ENCODE peak calls at places on chromosomes 11 and 22, in five cellular contexts. One of them, this sample, is unnamed.

GRCh38 chr11:28040384-28040783 is 67.6 kb downstream of the KIF18A start:
- DNase-seq in hypothalamus: no peak
- DNase-seq in neural crest cell: no peak
- DNase-seq in Calu3: no peak
- DNase-seq in A549: no peak
- DNase-seq in this sample: no peak

GRCh38 chr11:125494601-125494986 is 1.5 kb downstream of the FEZ1 start:
- DNase-seq in hypothalamus: no peak
- DNase-seq in neural crest cell: no peak
- DNase-seq in Calu3: no peak
- DNase-seq in A549: no peak
- DNase-seq in this sample: no peak

GRCh38 chr11:107050126-107050525 is 31.9 kb upstream of the GUCY1A2 start:
- DNase-seq in hypothalamus: no peak
- DNase-seq in neural crest cell: no peak
- DNase-seq in Calu3: no peak
- DNase-seq in A549: no peak
- DNase-seq in this sample: no peak

GRCh38 chr11:110095554-110095953 is 2.4 kb downstream of the ZC3H12C start:
- DNase-seq in hypothalamus: no peak
- DNase-seq in neural crest cell: no peak
- DNase-seq in Calu3: no peak
- DNase-seq in A549: no peak
- DNase-seq in this sample: no peak

GRCh38 chr22:20440637-20441591 is 3.3 kb upstream of the SCARF2 start:
- DNase-seq in hypothalamus: no peak
- DNase-seq in neural crest cell: no peak
- DNase-seq in Calu3: no peak
- DNase-seq in A549: no peak
- DNase-seq in this sample: peak

GRCh38 chr22:47022075-47022473 is 259.6 kb downstream of the TBC1D22A start:
- DNase-seq in hypothalamus: no peak
- DNase-seq in neural crest cell: no peak
- DNase-seq in Calu3: no peak
- DNase-seq in A549: no peak
- DNase-seq in this sample: no peak

GRCh38 chr22:30027169-30027568 is 53.1 kb upstream of the HORMAD2 start:
- DNase-seq in hypothalamus: no peak
- DNase-seq in neural crest cell: no peak
- DNase-seq in Calu3: peak
- DNase-seq in A549: no peak
- DNase-seq in this sample: no peak

GRCh38 chr11:128415539-128415938 is 171.8 kb downstream of the ETS1 start:
- DNase-seq in hypothalamus: no peak
- DNase-seq in neural crest cell: no peak
- DNase-seq in Calu3: no peak
- DNase-seq in A549: no peak
- DNase-seq in this sample: no peak

GRCh38 chr11:120102050-120102861 is 35.7 kb downstream of the TRIM29 start:
- DNase-seq in hypothalamus: no peak
- DNase-seq in neural crest cell: no peak
- DNase-seq in Calu3: no peak
- DNase-seq in A549: no peak
- DNase-seq in this sample: no peak

GRCh38 chr11:45909594-45910475 is 2.8 kb upstream of the FREY1 start:
- DNase-seq in hypothalamus: no peak
- DNase-seq in neural crest cell: no peak
- DNase-seq in Calu3: no peak
- DNase-seq in A549: no peak
- DNase-seq in this sample: no peak

GRCh38 chr11:62142043-62142375 is 18.2 kb downstream of the INCENP start:
- DNase-seq in hypothalamus: no peak
- DNase-seq in neural crest cell: no peak
- DNase-seq in Calu3: no peak
- DNase-seq in A549: no peak
- DNase-seq in this sample: no peak

GRCh38 chr22:19536564-19536963 is 12.4 kb upstream of the CLDN5 start:
- DNase-seq in hypothalamus: no peak
- DNase-seq in neural crest cell: no peak
- DNase-seq in Calu3: no peak
- DNase-seq in A549: no peak
- DNase-seq in this sample: no peak

GRCh38 chr11:111762981-111763643 is 3.1 kb downstream of the PPP2R1B start:
- DNase-seq in hypothalamus: no peak
- DNase-seq in neural crest cell: no peak
- DNase-seq in Calu3: no peak
- DNase-seq in A549: no peak
- DNase-seq in this sample: no peak

GRCh38 chr11:44840526-44840925 is 110.2 kb downstream of the TP53I11 start:
- DNase-seq in hypothalamus: no peak
- DNase-seq in neural crest cell: no peak
- DNase-seq in Calu3: no peak
- DNase-seq in A549: no peak
- DNase-seq in this sample: no peak

GRCh38 chr11:115741376-115741775 is 237.2 kb upstream of the CADM1 start:
- DNase-seq in hypothalamus: no peak
- DNase-seq in neural crest cell: no peak
- DNase-seq in Calu3: no peak
- DNase-seq in A549: no peak
- DNase-seq in this sample: no peak

GRCh38 chr11:76629853-76630599 is 40.5 kb downstream of the LRRC32 start:
- DNase-seq in hypothalamus: no peak
- DNase-seq in neural crest cell: no peak
- DNase-seq in Calu3: no peak
- DNase-seq in A549: no peak
- DNase-seq in this sample: no peak

GRCh38 chr11:6401439-6401838 is 11.2 kb downstream of the SMPD1 start:
- DNase-seq in hypothalamus: no peak
- DNase-seq in neural crest cell: no peak
- DNase-seq in Calu3: no peak
- DNase-seq in A549: no peak
- DNase-seq in this sample: no peak

GRCh38 chr11:118907051-118907748 is 18.5 kb downstream of the BCL9L start:
- DNase-seq in hypothalamus: peak
- DNase-seq in neural crest cell: peak
- DNase-seq in Calu3: peak
- DNase-seq in A549: peak
- DNase-seq in this sample: peak

GRCh38 chr11:69836401-69836800 is 17.2 kb upstream of the FGF3 start:
- DNase-seq in hypothalamus: no peak
- DNase-seq in neural crest cell: no peak
- DNase-seq in Calu3: no peak
- DNase-seq in A549: no peak
- DNase-seq in this sample: peak

GRCh38 chr22:20183101-20183500 is 32.2 kb upstream of the CCDC188 start:
- DNase-seq in hypothalamus: no peak
- DNase-seq in neural crest cell: no peak
- DNase-seq in Calu3: no peak
- DNase-seq in A549: no peak
- DNase-seq in this sample: no peak

GRCh38 chr11:124812876-124813275 is 12.7 kb upstream of the MSANTD2 start:
- DNase-seq in hypothalamus: no peak
- DNase-seq in neural crest cell: no peak
- DNase-seq in Calu3: no peak
- DNase-seq in A549: no peak
- DNase-seq in this sample: no peak

GRCh38 chr11:109264128-109264527 is 157.9 kb upstream of the C11orf87 start:
- DNase-seq in hypothalamus: no peak
- DNase-seq in neural crest cell: no peak
- DNase-seq in Calu3: no peak
- DNase-seq in A549: no peak
- DNase-seq in this sample: no peak

GRCh38 chr11:86395061-86395551 is 20.4 kb downstream of the CCDC81 start:
- DNase-seq in hypothalamus: no peak
- DNase-seq in neural crest cell: no peak
- DNase-seq in Calu3: no peak
- DNase-seq in A549: no peak
- DNase-seq in this sample: no peak

GRCh38 chr22:46602025-46602424 is 18.2 kb upstream of the GRAMD4 start:
- DNase-seq in hypothalamus: no peak
- DNase-seq in neural crest cell: no peak
- DNase-seq in Calu3: no peak
- DNase-seq in A549: no peak
- DNase-seq in this sample: no peak

GRCh38 chr11:9535189-9535781 is 38.2 kb upstream of the WEE1 start:
- DNase-seq in hypothalamus: no peak
- DNase-seq in neural crest cell: peak
- DNase-seq in Calu3: peak
- DNase-seq in A549: no peak
- DNase-seq in this sample: peak

GRCh38 chr11:117271208-117271607 is 19.9 kb upstream of the BACE1-AS start:
- DNase-seq in hypothalamus: no peak
- DNase-seq in neural crest cell: no peak
- DNase-seq in Calu3: no peak
- DNase-seq in A549: no peak
- DNase-seq in this sample: no peak

GRCh38 chr22:47593911-47594311 is 831.5 kb downstream of the TBC1D22A start:
- DNase-seq in hypothalamus: no peak
- DNase-seq in neural crest cell: no peak
- DNase-seq in Calu3: no peak
- DNase-seq in A549: no peak
- DNase-seq in this sample: no peak

GRCh38 chr22:46569055-46569847 is 31.8 kb upstream of the CELSR1 start:
- DNase-seq in hypothalamus: no peak
- DNase-seq in neural crest cell: no peak
- DNase-seq in Calu3: no peak
- DNase-seq in A549: no peak
- DNase-seq in this sample: no peak

GRCh38 chr11:452203-452744 is 2.2 kb downstream of the PTDSS2 start:
- DNase-seq in hypothalamus: no peak
- DNase-seq in neural crest cell: no peak
- DNase-seq in Calu3: no peak
- DNase-seq in A549: no peak
- DNase-seq in this sample: no peak

GRCh38 chr11:120709808-120710207 is 198.3 kb downstream of the GRIK4 start:
- DNase-seq in hypothalamus: no peak
- DNase-seq in neural crest cell: no peak
- DNase-seq in Calu3: no peak
- DNase-seq in A549: no peak
- DNase-seq in this sample: no peak

GRCh38 chr22:17888855-17889254 is 114.6 kb upstream of the BID start:
- DNase-seq in hypothalamus: no peak
- DNase-seq in neural crest cell: no peak
- DNase-seq in Calu3: no peak
- DNase-seq in A549: no peak
- DNase-seq in this sample: no peak

GRCh38 chr11:126403039-126403438 is 47.6 kb downstream of the ST3GAL4 start:
- DNase-seq in hypothalamus: no peak
- DNase-seq in neural crest cell: no peak
- DNase-seq in Calu3: peak
- DNase-seq in A549: peak
- DNase-seq in this sample: no peak

GRCh38 chr11:38089728-38090127 is 1491.7 kb upstream of the RAG2 start:
- DNase-seq in hypothalamus: no peak
- DNase-seq in neural crest cell: no peak
- DNase-seq in Calu3: peak
- DNase-seq in A549: no peak
- DNase-seq in this sample: no peak

GRCh38 chr11:16905375-16905774 is 108.8 kb downstream of the PLEKHA7 start:
- DNase-seq in hypothalamus: no peak
- DNase-seq in neural crest cell: no peak
- DNase-seq in Calu3: no peak
- DNase-seq in A549: no peak
- DNase-seq in this sample: no peak

GRCh38 chr22:18996376-18996900 is 60.3 kb upstream of the PRODH start:
- DNase-seq in hypothalamus: no peak
- DNase-seq in neural crest cell: no peak
- DNase-seq in Calu3: no peak
- DNase-seq in A549: no peak
- DNase-seq in this sample: no peak

GRCh38 chr11:19524171-19524671 is 188.4 kb upstream of the NAV2 start:
- DNase-seq in hypothalamus: no peak
- DNase-seq in neural crest cell: no peak
- DNase-seq in Calu3: peak
- DNase-seq in A549: no peak
- DNase-seq in this sample: no peak

GRCh38 chr11:64753019-64753379 is 6.8 kb downstream of the PYGM start:
- DNase-seq in hypothalamus: no peak
- DNase-seq in neural crest cell: no peak
- DNase-seq in Calu3: no peak
- DNase-seq in A549: no peak
- DNase-seq in this sample: no peak

GRCh38 chr22:48564995-48565394 is 1262.7 kb downstream of the BRD1 start:
- DNase-seq in hypothalamus: no peak
- DNase-seq in neural crest cell: no peak
- DNase-seq in Calu3: no peak
- DNase-seq in A549: no peak
- DNase-seq in this sample: no peak

GRCh38 chr11:44858796-44859527 is 91.7 kb downstream of the TP53I11 start:
- DNase-seq in hypothalamus: no peak
- DNase-seq in neural crest cell: no peak
- DNase-seq in Calu3: no peak
- DNase-seq in A549: no peak
- DNase-seq in this sample: no peak